ENCODE peak calls at places on chromosomes 6 and 20, in eight cellular contexts. S is H1, D is GM12878, B is stomach, A is SK-N-SH, M is K562, I is sigmoid colon, X is HepG2. V is an unnamed sample. For H3K27me3, the result is how much of the 10 kb centered on the place peaks cover.

GRCh38 chr20:50575869-50576720 is 65.9 kb downstream of the PTPN1 start:
- DNase-seq in S (no peak), D (no peak), B (peak), A (peak), M (peak), I (peak), X (peak), V (peak)

GRCh38 chr20:43940518-43941225 is 26.0 kb downstream of the TOX2 start:
- DNase-seq in S (no peak), D (no peak), B (no peak), A (no peak), M (no peak), I (no peak), X (no peak), V (no peak)

GRCh38 chr6:2589171-2589661 is 161.5 kb downstream of the MYLK4 start:
- DNase-seq in S (no peak), D (no peak), B (no peak), A (no peak), M (no peak), I (no peak), X (peak), V (no peak)

GRCh38 chr6:11387702-11388101 is 149.8 kb upstream of the TMEM170B start:
- DNase-seq in S (no peak), D (no peak), B (no peak), A (no peak), M (no peak), I (no peak), X (no peak), V (no peak)

GRCh38 chr20:61559706-61560315 is 307.8 kb downstream of the CDH4 start:
- DNase-seq in S (no peak), D (no peak), B (no peak), A (no peak), M (no peak), I (no peak), X (no peak), V (no peak)

GRCh38 chr20:12570371-12570770 is 438.4 kb upstream of the SPTLC3 start:
- DNase-seq in S (peak), D (no peak), B (no peak), A (peak), M (no peak), I (no peak), X (peak), V (no peak)

GRCh38 chr6:88119769-88120168 is 46.4 kb downstream of the CNR1 start:
- DNase-seq in S (no peak), D (no peak), B (no peak), A (no peak), M (peak), I (no peak), X (peak), V (no peak)

GRCh38 chr6:108744244-108744972 is 103.8 kb upstream of the ARMC2 start:
- DNase-seq in S (no peak), D (no peak), B (no peak), A (no peak), M (no peak), I (no peak), X (peak), V (no peak)

GRCh38 chr6:95099410-95099809 is 477.9 kb upstream of the MANEA start:
- DNase-seq in S (no peak), D (no peak), B (no peak), A (no peak), M (no peak), I (no peak), X (no peak), V (no peak)

GRCh38 chr20:45138451-45139300 is 14.4 kb upstream of the WFDC12 start:
- DNase-seq in S (peak), D (no peak), B (peak), A (peak), M (peak), I (no peak), X (peak), V (no peak)

GRCh38 chr20:571754-572331 is 28.3 kb upstream of the CSNK2A1 start:
- DNase-seq in S (no peak), D (no peak), B (peak), A (peak), M (peak), I (peak), X (no peak), V (peak)

GRCh38 chr6:3518356-3518841 is 61.5 kb upstream of the SLC22A23 start:
- DNase-seq in S (no peak), D (no peak), B (peak), A (no peak), M (no peak), I (peak), X (peak), V (no peak)

GRCh38 chr20:63946986-63947637 is 9.1 kb downstream of the UCKL1 start:
- DNase-seq in S (no peak), D (no peak), B (no peak), A (no peak), M (no peak), I (peak), X (no peak), V (peak)

GRCh38 chr20:22698443-22698842 is 114.1 kb upstream of the FOXA2 start:
- DNase-seq in S (no peak), D (no peak), B (no peak), A (no peak), M (no peak), I (no peak), X (no peak), V (no peak)

GRCh38 chr20:50223321-50223995 is 32.8 kb downstream of the CEBPB start:
- DNase-seq in S (no peak), D (no peak), B (no peak), A (no peak), M (no peak), I (no peak), X (no peak), V (no peak)

GRCh38 chr6:106547961-106548453 is 81.3 kb downstream of the RTN4IP1 start:
- DNase-seq in S (peak), D (no peak), B (no peak), A (no peak), M (peak), I (no peak), X (peak), V (peak)

GRCh38 chr20:50557549-50558134 is 47.5 kb downstream of the PTPN1 start:
- DNase-seq in S (no peak), D (no peak), B (no peak), A (no peak), M (no peak), I (no peak), X (no peak), V (no peak)

GRCh38 chr20:20520776-20521175 is 152.9 kb downstream of the INSM1 start:
- DNase-seq in S (no peak), D (no peak), B (no peak), A (no peak), M (no peak), I (no peak), X (no peak), V (no peak)

GRCh38 chr20:46894579-46894958 is at the start of gene EYA2:
- DNase-seq in S (no peak), D (no peak), B (peak), A (peak), M (no peak), I (no peak), X (no peak), V (no peak)

GRCh38 chr20:24318569-24319352 is 150.7 kb upstream of the SYNDIG1 start:
- DNase-seq in S (no peak), D (no peak), B (no peak), A (no peak), M (no peak), I (no peak), X (no peak), V (no peak)
- TF ChIP-seq EP300 in S (no peak), D (no peak), B (no peak), A (no peak), M (no peak), I (no peak), X (no peak), V (no peak)

GRCh38 chr6:41441598-41442205 is 104.5 kb upstream of the FOXP4 start:
- DNase-seq in S (no peak), D (no peak), B (no peak), A (no peak), M (no peak), I (no peak), X (no peak), V (no peak)
- H3K27ac ChIP-seq in S (no peak), D (no peak), B (no peak), A (no peak), M (no peak), I (no peak), X (no peak), V (no peak)

DNA sequence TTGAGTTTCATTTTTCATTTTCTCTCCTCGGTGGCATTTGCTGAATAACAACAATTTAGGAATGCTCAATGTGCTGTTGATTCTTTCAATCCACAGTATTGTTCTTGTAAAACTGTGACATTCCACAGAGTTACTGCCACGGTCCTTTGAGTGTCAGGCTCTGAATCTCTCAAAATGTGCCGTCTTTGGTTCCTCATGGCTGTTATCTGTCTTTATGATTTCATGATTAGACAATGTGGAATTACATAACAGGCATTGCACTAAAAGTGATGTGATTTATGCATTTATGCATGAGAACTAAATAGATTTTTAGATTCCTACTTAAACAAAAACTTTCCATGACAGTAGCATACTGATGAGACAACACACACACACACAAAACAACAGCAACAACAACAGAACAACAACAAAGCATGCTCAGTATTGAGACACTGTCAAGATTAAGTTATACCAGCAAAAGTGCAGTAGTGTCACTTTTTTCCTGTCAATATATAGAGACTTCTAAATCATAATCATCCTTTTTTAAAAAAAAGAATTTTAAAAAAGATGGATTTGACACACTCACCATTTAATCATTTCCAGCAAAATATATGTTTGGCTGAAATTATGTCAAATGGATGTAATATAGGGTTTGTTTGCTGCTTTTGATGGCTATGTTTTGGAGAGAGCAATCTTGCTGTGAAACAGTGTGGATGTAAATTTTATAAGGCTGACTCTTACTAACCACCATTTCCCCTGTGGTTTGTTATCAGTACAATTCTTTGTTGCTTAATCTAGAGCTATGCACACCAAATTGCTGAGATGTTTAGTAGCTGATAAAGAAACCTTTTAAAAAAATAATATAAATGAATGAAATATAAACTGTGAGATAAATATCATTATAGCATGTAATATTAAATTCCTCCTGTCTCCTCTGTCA is 88.1 kb downstream of the SNAP25 start:
- DNase-seq in S (no peak), D (no peak), B (no peak), A (no peak), M (no peak), I (no peak), X (no peak), V (no peak)
- H3K27me3 ChIP-seq in S (under half), D (under half), B (under half), A (under half), M (under half), I (under half), X (under half), V (under half)

GRCh38 chr6:150252714-150253444 is 110.0 kb downstream of the PPP1R14C start:
- DNase-seq in S (no peak), D (no peak), B (no peak), A (no peak), M (peak), I (no peak), X (no peak), V (no peak)
- TF ChIP-seq EP300 in S (no peak), D (no peak), B (no peak), A (no peak), M (peak), I (no peak), X (no peak), V (no peak)